ENCODE peak calls at places on chromosomes 6 and 20, in nine cellular contexts. Y, P, S, X, T, I, F, A and Q are unnamed samples.

GRCh38 chr20:32789896-32790750 is 27.9 kb downstream of the DNMT3B start:
- DNase-seq in Y (peak), S (peak), I (peak), F (peak), P (peak), A (peak), T (peak), X (peak), Q (peak)

GRCh38 chr6:63476302-63476701 is 96.0 kb upstream of the LOC128125822 start:
- DNase-seq in A (no peak), Y (no peak), I (no peak), P (no peak), F (no peak), T (no peak), X (no peak), S (no peak), Q (no peak)

GRCh38 chr6:36368421-36368820 is 19.0 kb downstream of the ETV7 start:
- DNase-seq in I (no peak), T (no peak), F (no peak), X (no peak), Y (no peak), A (no peak), P (no peak), S (no peak), Q (no peak)

GRCh38 chr20:63161176-63161651 is 54.7 kb downstream of the YTHDF1 start:
- DNase-seq in P (no peak), A (no peak), Y (no peak), T (no peak), X (no peak), F (no peak), S (no peak), I (no peak), Q (no peak)

GRCh38 chr6:90216081-90216977 is 80.3 kb downstream of the BACH2 start:
- DNase-seq in A (no peak), T (no peak), F (no peak), S (no peak), I (peak), Y (no peak), X (no peak), P (no peak), Q (peak)

GRCh38 chr20:23233341-23233740 is 117.2 kb upstream of the NXT1 start:
- DNase-seq in I (no peak), S (no peak), X (no peak), A (no peak), P (no peak), F (no peak), Y (no peak), T (no peak), Q (no peak)

GRCh38 chr6:142381845-142382378 is 80.1 kb downstream of the ADGRG6 start:
- DNase-seq in P (no peak), T (no peak), F (no peak), X (no peak), I (no peak), A (no peak), Y (no peak), S (no peak), Q (no peak)

GRCh38 chr6:123965894-123966293 is 162.2 kb downstream of the NKAIN2 start:
- DNase-seq in I (no peak), Y (no peak), X (no peak), T (no peak), S (no peak), F (peak), P (no peak), A (no peak), Q (no peak)

GRCh38 chr6:146169872-146170271 is 141.0 kb downstream of the GRM1 start:
- DNase-seq in Y (no peak), I (no peak), A (no peak), T (no peak), P (no peak), S (no peak), X (no peak), F (no peak), Q (no peak)

GRCh38 chr20:17614812-17615644 is 45.2 kb downstream of the DSTN start:
- DNase-seq in F (no peak), X (no peak), Y (no peak), A (no peak), I (peak), S (no peak), T (peak), P (no peak), Q (peak)

GRCh38 chr6:25169551-25170335 is 109.4 kb upstream of the CARMIL1 start:
- DNase-seq in T (no peak), F (no peak), S (peak), I (no peak), X (no peak), Y (no peak), P (no peak), A (no peak), Q (no peak)

GRCh38 chr6:169528755-169529154 is 173.1 kb downstream of the WDR27 start:
- DNase-seq in I (no peak), T (no peak), Y (no peak), P (no peak), A (no peak), S (no peak), F (no peak), X (no peak), Q (no peak)

GRCh38 chr6:169684056-169684455 is 17.8 kb downstream of the WDR27 start:
- DNase-seq in I (no peak), X (no peak), F (peak), T (no peak), Y (no peak), S (no peak), P (no peak), A (no peak), Q (no peak)